ENCODE peak calls at places on chromosome 4, in ten cellular contexts. K is HepG2, B is ovary, S is prostate gland, Y is suprapubic skin, X is esophagus squamous epithelium, J is stomach, D is tibial nerve, C is body of pancreas, U is transverse colon. H is an unnamed sample.

GRCh38 chr4:3067473-3068001 is 6.8 kb downstream of the HTT-AS start:
- DNase-seq in X (no peak), C (no peak), D (no peak), K (no peak), U (no peak), S (no peak), Y (no peak), J (no peak), B (no peak), H (no peak)

GRCh38 chr4:102036619-102037376 is 246.3 kb downstream of the BANK1 start:
- DNase-seq in D (no peak), J (no peak), U (no peak), X (no peak), C (no peak), K (no peak), Y (no peak), B (no peak), S (peak; percentile 7), H (no peak)

GRCh38 chr4:133775881-133776280 is 425.7 kb downstream of the PABPC4L start:
- DNase-seq in Y (no peak), S (no peak), J (no peak), C (no peak), B (no peak), X (no peak), K (no peak), U (no peak), D (no peak), H (no peak)

GRCh38 chr4:16788893-16789292 is 109.6 kb downstream of the LDB2 start:
- DNase-seq in J (no peak), D (no peak), B (no peak), X (no peak), C (no peak), Y (no peak), S (no peak), U (no peak), K (no peak), H (no peak)

GRCh38 chr4:30866907-30867306 is 146.7 kb downstream of the PCDH7 start:
- DNase-seq in J (no peak), C (no peak), U (no peak), S (peak; percentile 30), X (no peak), Y (no peak), K (no peak), B (no peak), D (no peak), H (no peak)

GRCh38 chr4:145886871-145887240 is 51.8 kb downstream of the ZNF827 start:
- DNase-seq in Y (no peak), B (no peak), S (no peak), D (no peak), X (no peak), K (no peak), J (no peak), U (no peak), C (no peak), H (no peak)

GRCh38 chr4:92299152-92299551 is 4.6 kb upstream of the GRID2 start:
- DNase-seq in D (no peak), B (no peak), K (no peak), U (no peak), Y (no peak), C (no peak), S (no peak), J (no peak), X (no peak), H (no peak)

GRCh38 chr4:161869511-161869910 is 294.3 kb downstream of the FSTL5 start:
- DNase-seq in U (no peak), C (no peak), K (no peak), D (no peak), X (no peak), S (no peak), J (no peak), Y (no peak), B (no peak), H (no peak)

GRCh38 chr4:118388621-118389020 is 35.8 kb upstream of the PRSS12 start:
- DNase-seq in S (no peak), X (no peak), K (no peak), C (no peak), Y (no peak), U (no peak), J (no peak), D (no peak), B (no peak), H (no peak)

GRCh38 chr4:2254665-2255500 is 7.0 kb downstream of the MXD4 start:
- DNase-seq in B (peak; percentile 7), S (peak; percentile 4), J (peak; percentile 20), U (no peak), C (no peak), D (peak; percentile 4), X (no peak), Y (peak; percentile 53), K (no peak), H (no peak)

GRCh38 chr4:158170691-158171455 is 2.0 kb downstream of the GASK1B start:
- DNase-seq in Y (peak; percentile 67), S (peak; percentile 84), U (peak; percentile 45), D (peak; percentile 66), X (no peak), C (peak; percentile 40), B (peak; percentile 76), K (peak; percentile 55), J (no peak), H (peak; percentile 86)

GRCh38 chr4:65399131-65399530 is 271.2 kb downstream of the EPHA5 start:
- DNase-seq in Y (no peak), K (no peak), D (no peak), X (no peak), C (no peak), B (no peak), S (no peak), U (no peak), J (no peak), H (no peak)

GRCh38 chr4:178306565-178306964 is 864.3 kb upstream of the AGA start:
- DNase-seq in S (no peak), X (no peak), U (no peak), D (no peak), C (no peak), B (no peak), Y (no peak), J (no peak), K (no peak), H (no peak)

GRCh38 chr4:39037491-39037825 is 5.2 kb upstream of the TMEM156 start:
- DNase-seq in D (no peak), K (no peak), B (no peak), C (no peak), S (no peak), Y (no peak), U (no peak), J (no peak), X (no peak), H (no peak)

GRCh38 chr4:86387013-86387412 is 27.2 kb upstream of the MAPK10 start:
- DNase-seq in U (no peak), K (no peak), X (no peak), D (no peak), S (no peak), Y (no peak), C (no peak), B (no peak), J (no peak), H (no peak)

GRCh38 chr4:108650212-108651067 is at the start of gene OSTC:
- DNase-seq in S (peak; percentile 95), J (peak; percentile 96), Y (peak; percentile 96), C (peak; percentile 97), D (peak; percentile 97), B (peak; percentile 93), K (peak; percentile 94), U (peak; percentile 97), X (peak; percentile 65), H (peak; percentile 94)
- TF ChIP-seq POLR2A in S (peak; percentile 60), J (no peak), Y (no peak), C (peak; percentile 84), D (peak; percentile 46), B (peak; percentile 68), K (peak; percentile 90), U (peak; percentile 79), X (no peak), H (no peak)

GRCh38 chr4:60729194-60729593 is 470.9 kb upstream of the ADGRL3 start:
- DNase-seq in K (no peak), U (no peak), J (no peak), X (no peak), S (no peak), D (no peak), B (no peak), Y (no peak), C (no peak), H (no peak)
- H3K4me1 ChIP-seq in K (no peaks in the 10 kb centered on the region), U (no peaks in the 10 kb centered on the region), J (no peaks in the 10 kb centered on the region), X (no peaks in the 10 kb centered on the region), S (no peaks in the 10 kb centered on the region), D (no peaks in the 10 kb centered on the region), B (peaks cover 2% of the 10 kb centered on the region), Y (no peaks in the 10 kb centered on the region), C (no peaks in the 10 kb centered on the region), H (no peaks in the 10 kb centered on the region)

GRCh38 chr4:151316645-151317044 is 8.8 kb downstream of the SH3D19 start:
- DNase-seq in U (peak; percentile 33), Y (no peak), K (no peak), B (no peak), C (no peak), X (no peak), D (no peak), S (no peak), J (no peak), H (no peak)

GRCh38 chr4:151315212-151315886 is 10.1 kb downstream of the SH3D19 start:
- DNase-seq in X (no peak), U (no peak), C (no peak), D (no peak), Y (no peak), B (no peak), S (no peak), J (no peak), K (peak; percentile 18), H (no peak)

GRCh38 chr4:151318310-151319006 is 6.9 kb downstream of the SH3D19 start:
- DNase-seq in S (no peak), B (no peak), K (no peak), D (no peak), X (no peak), Y (no peak), C (no peak), J (no peak), U (no peak), H (peak; percentile 40)

GRCh38 chr4:151313306-151314028 is 11.9 kb downstream of the SH3D19 start:
- DNase-seq in C (no peak), Y (no peak), S (no peak), J (no peak), X (no peak), B (no peak), K (peak; percentile 18), U (peak; percentile 20), D (no peak), H (no peak)

DNA sequence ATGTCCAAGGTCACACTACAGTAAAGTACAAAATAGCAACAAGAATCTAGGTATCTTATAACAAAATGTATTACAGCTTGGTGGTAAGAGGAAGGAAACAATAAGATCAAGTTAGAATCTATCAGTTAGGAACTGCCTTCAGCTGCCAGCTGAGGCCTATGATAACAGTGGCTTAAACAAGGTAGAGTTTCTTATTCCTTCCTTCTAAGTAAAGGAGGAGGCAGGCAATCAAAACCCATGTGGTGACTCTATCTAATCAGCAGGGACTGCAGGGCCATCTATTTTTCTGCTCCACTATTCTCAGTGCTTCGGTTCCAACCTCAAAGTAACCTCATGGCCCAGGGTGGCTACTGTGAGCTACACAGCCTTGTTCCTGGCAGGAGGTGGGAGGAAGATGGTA is 10.9 kb downstream of the SH3D19 start:
- DNase-seq in S (no peak), J (no peak), U (no peak), X (no peak), C (no peak), K (no peak), D (no peak), Y (no peak), B (no peak), H (no peak)
- H3K4me3 ChIP-seq in S (no peak overlapping the region), J (no peak overlapping the region), U (no peak overlapping the region), X (no peak overlapping the region), C (no peak overlapping the region), K (no peak overlapping the region), D (no peak overlapping the region), Y (no peak overlapping the region), B (no peak overlapping the region), H (no peak overlapping the region)

GRCh38 chr4:70721747-70722146 is at the start of gene RUFY3:
- DNase-seq in C (no peak), Y (no peak), D (peak; percentile 61), U (no peak), B (peak; percentile 50), J (no peak), K (no peak), S (no peak), X (no peak), H (peak; percentile 55)
- TF ChIP-seq POLR2A in C (no peak), Y (no peak), D (no peak), U (no peak), B (no peak), J (no peak), K (no peak), S (no peak), X (no peak), H (peak; percentile 33)

H was measured in adrenal gland.